ENCODE peak calls at places on chromosome 20, in four cellular contexts. Q is HCT116, A is H1, W is HepG2. S is an unnamed sample.

GRCh38 chr20:1422756-1423155 is 29.9 kb upstream of the FKBP1A start:
- DNase-seq in Q (no peak), A (no peak), W (no peak), S (no peak)

GRCh38 chr20:61303675-61304074 is 51.6 kb downstream of the CDH4 start:
- DNase-seq in Q (no peak), A (no peak), W (no peak), S (no peak)

GRCh38 chr20:41213150-41213820 is 75.9 kb downstream of the PLCG1 start:
- DNase-seq in Q (no peak), A (no peak), W (no peak), S (no peak)

GRCh38 chr20:58893355-58894151 is 41.0 kb downstream of the GNAS start:
- DNase-seq in Q (no peak), A (no peak), W (no peak), S (no peak)

GRCh38 chr20:49987868-49988690 is 5.3 kb downstream of the SNAI1 start:
- DNase-seq in Q (no peak), A (no peak), W (no peak), S (no peak)

GRCh38 chr20:7601431-7601830 is 338.8 kb downstream of the HAO1 start:
- DNase-seq in Q (no peak), A (no peak), W (no peak), S (no peak)

GRCh38 chr20:63673951-63674350 is 15.8 kb downstream of the RTEL1 start:
- DNase-seq in Q (no peak), A (no peak), W (no peak), S (no peak)

GRCh38 chr20:7540018-7540417 is 400.2 kb downstream of the HAO1 start:
- DNase-seq in Q (no peak), A (no peak), W (no peak), S (no peak)

GRCh38 chr20:39825950-39826349 is 863.1 kb downstream of the MAFB start:
- DNase-seq in Q (no peak), A (no peak), W (no peak), S (no peak)

GRCh38 chr20:41392871-41393704 is 26.5 kb upstream of the EMILIN3 start:
- DNase-seq in Q (no peak), A (no peak), W (no peak), S (no peak)

GRCh38 chr20:50338479-50339195 is 148.0 kb downstream of the CEBPB start:
- DNase-seq in Q (no peak), A (no peak), W (peak; percentile 49), S (peak; percentile 41)

GRCh38 chr20:18504479-18505060 is 3.2 kb upstream of the SEC23B start:
- DNase-seq in Q (no peak), A (no peak), W (no peak), S (peak; percentile 12)

GRCh38 chr20:53276143-53276542 is 304.0 kb downstream of the TSHZ2 start:
- DNase-seq in Q (no peak), A (no peak), W (no peak), S (no peak)

GRCh38 chr20:32598606-32599005 is 13.5 kb upstream of the NOL4L start:
- DNase-seq in Q (no peak), A (no peak), W (no peak), S (no peak)

GRCh38 chr20:13613917-13614316 is 24.8 kb downstream of the TASP1 start:
- DNase-seq in Q (no peak), A (no peak), W (peak; percentile 35), S (no peak)

GRCh38 chr20:64056889-64057627 is 5.9 kb upstream of the TCEA2 start:
- DNase-seq in Q (no peak), A (no peak), W (no peak), S (no peak)

GRCh38 chr20:13930246-13930645 is 60.2 kb downstream of the SEL1L2 start:
- DNase-seq in Q (no peak), A (no peak), W (no peak), S (no peak)

GRCh38 chr20:33554914-33555420 is 65.1 kb downstream of the CBFA2T2 start:
- DNase-seq in Q (peak; percentile 24), A (no peak), W (peak; percentile 98), S (no peak)

GRCh38 chr20:34560141-34560523 is 1.6 kb downstream of the MAP1LC3A start:
- DNase-seq in Q (no peak), A (no peak), W (no peak), S (no peak)

GRCh38 chr20:23151008-23151703 is 65.0 kb upstream of the CD93 start:
- DNase-seq in Q (no peak), A (no peak), W (no peak), S (no peak)

GRCh38 chr20:63009044-63009961 is 2.5 kb upstream of the BHLHE23 start:
- DNase-seq in Q (peak; percentile 33), A (no peak), W (peak; percentile 63), S (peak; percentile 90)

GRCh38 chr20:58150772-58151171 is 77.7 kb downstream of the ANKRD60 start:
- DNase-seq in Q (no peak), A (peak; percentile 33), W (no peak), S (peak; percentile 92)

GRCh38 chr20:41027872-41028358 is 707 bp upstream of the TOP1 start:
- DNase-seq in Q (no peak), A (no peak), W (no peak), S (no peak)

GRCh38 chr20:9744551-9744950 is 94.3 kb downstream of the PAK5 start:
- DNase-seq in Q (no peak), A (no peak), W (no peak), S (no peak)
- TF ChIP-seq ATF3 in Q (no peak), A (no peak), W (no peak), S (no peak)

GRCh38 chr20:38181971-38182370 is 16.9 kb upstream of the TGM2 start:
- DNase-seq in Q (no peak), A (no peak), W (no peak), S (no peak)

GRCh38 chr20:38181207-38181693 is 16.2 kb upstream of the TGM2 start:
- DNase-seq in Q (no peak), A (no peak), W (no peak), S (no peak)

GRCh38 chr20:38179846-38180245 is 14.8 kb upstream of the TGM2 start:
- DNase-seq in Q (no peak), A (no peak), W (no peak), S (no peak)

GRCh38 chr20:38178581-38178980 is 13.5 kb upstream of the TGM2 start:
- DNase-seq in Q (no peak), A (no peak), W (no peak), S (no peak)

DNA sequence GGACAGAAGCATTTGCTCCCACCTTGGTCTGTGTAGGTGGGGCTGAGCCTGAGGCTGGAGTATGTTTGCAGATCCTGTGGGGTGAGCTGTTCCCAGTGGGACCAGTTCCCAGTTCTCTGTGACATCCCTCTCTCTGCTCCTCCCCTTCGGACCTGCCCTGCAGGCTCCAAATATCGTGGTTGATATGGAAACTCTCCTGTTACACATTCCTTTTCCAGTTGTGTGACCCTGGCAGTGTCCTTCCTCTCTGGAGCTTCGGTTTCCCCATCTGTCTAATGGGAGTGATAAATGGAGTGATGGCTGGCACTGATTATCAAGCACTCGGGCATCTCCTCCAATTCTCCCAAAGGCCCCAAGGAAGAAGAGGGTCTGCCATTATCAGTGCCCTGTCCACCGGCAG is 15.7 kb upstream of the TGM2 start:
- DNase-seq in Q (no peak), A (no peak), W (no peak), S (no peak)
- TF ChIP-seq ATF3 in Q (no peak), A (no peak), W (no peak), S (no peak)

DNA sequence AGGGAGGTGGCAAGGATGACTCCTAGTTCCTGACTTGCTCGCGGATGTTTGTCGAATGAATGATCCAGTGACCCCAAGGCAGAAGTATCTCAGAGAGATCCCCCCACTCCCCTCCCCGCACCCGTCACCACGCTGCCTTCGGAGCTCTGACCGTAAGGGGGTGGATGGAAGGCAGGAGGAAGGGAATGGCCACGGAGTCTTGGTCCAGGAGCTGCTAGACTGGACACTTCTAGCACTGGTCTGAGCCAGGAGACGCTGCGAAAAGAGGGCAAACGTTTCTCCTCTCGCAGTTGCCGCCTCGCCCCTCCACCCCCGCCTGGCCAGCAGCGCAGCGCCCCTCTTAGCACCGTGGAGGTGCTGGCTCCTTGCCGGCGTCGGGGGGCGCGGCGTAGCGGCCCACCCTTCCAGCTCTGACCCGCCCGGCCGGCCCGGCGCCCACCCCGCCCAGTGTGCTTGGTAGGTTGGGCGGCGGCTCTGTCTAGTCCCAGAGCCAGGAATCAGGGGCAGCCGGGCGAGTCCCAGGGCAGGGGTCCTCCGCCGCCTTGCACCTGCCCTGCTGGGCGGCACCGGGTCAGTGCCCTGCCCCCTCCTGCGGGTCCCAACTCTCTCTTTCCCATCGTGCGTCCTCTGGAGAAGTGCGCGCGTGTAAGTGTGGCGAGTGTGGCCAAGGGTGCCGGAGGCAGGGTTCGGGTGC is 2.4 kb upstream of the DBNDD2 start:
- DNase-seq in Q (no peak), A (no peak), W (no peak), S (peak; percentile 47)
- TF ChIP-seq ATF3 in Q (no peak), A (no peak), W (no peak), S (no peak)

DNA sequence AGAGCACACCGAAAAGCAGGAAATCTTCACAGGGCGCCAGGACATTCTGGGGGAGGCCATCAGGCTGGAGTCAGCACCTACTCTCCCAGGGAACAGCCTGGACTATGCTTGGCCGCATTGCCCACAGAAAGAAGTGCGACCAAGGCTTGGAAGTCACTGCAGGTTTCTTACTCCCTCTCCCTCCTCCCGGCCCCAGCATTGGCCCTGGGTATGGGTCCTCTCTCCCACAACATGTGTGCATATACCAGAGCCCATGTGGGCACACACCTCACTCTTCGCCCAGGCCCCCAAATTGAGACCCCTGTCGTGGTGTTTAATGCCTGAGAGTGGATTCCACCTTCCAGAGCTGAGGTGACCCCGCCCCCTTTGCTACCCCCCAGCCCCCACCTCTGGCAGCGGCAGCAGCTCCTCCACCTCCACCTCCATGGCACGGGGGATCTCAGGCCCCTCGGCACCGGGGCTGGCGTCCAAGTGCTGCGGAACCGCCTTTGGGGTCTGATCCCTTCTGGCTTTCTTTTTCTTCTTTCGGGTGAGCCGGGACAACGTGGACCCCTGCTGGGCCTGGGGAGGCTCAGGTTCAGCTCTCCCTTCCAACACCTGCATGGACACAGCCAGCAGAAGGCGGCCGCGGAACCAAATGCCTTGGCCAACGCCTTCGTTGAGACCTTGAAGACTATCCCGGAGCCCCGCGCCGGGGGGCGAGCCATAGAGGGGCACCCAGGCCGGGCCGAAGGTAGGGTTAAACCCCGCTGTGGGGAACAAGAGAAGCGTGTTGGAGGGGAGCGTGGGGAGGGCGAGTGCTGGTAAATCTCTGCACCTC is 15.2 kb upstream of the SPAG4 start:
- DNase-seq in Q (no peak), A (no peak), W (no peak), S (peak; percentile 59)
- TF ChIP-seq ATF3 in Q (no peak), A (no peak), W (no peak), S (no peak)

DNA sequence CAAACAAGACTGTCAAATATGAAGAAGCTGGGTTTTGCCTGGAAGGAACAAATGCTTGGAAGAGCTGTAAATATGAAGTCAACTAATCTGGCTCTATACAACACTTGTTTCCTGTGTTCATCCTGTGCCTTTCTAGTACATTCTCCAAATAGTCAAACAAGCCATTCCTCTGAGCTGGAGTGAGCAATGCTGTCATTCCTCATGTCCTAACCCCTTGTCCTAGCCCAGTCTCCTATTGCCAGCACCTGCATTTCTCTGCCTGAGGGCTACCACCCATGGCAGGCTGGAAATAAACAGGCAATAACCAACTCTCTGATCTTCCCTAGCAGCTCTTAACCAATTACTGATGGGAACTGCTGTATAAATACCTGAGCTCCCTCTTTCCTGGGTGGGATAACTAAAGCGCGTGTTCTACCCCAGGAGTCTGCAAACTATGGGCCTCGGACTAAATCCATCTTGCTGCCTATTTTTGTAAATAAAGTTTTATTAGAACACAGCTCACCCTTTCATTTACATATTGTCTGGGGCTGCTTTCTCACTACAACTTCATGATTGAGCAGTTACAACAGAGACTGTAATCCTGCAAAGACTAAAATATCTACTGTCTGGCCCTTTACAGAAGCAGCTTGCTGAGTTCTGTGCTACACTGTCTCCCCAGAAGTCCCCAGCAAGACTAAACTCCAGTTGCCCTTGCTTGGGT is 13.4 kb downstream of the RIMS4 start:
- DNase-seq in Q (no peak), A (no peak), W (no peak), S (no peak)
- TF ChIP-seq ATF3 in Q (no peak), A (no peak), W (no peak), S (no peak)